ENCODE peak calls at places on chromosomes 4 and X, in four cellular contexts. O, M, W and T are unnamed samples.

GRCh38 chrX:129655547-129656248 is 942 bp upstream of the APLN start:
- DNase-seq in M (no peak), O (no peak), W (no peak), T (no peak)

GRCh38 chr4:6848717-6849305 is 60.8 kb upstream of the TBC1D14 start:
- DNase-seq in O (no peak), M (no peak), W (peak; percentile 32), T (no peak)

GRCh38 chr4:165288639-165289428 is 38.6 kb upstream of the MSMO1 start:
- DNase-seq in W (peak; percentile 86), O (peak; percentile 79), M (no peak), T (no peak)

GRCh38 chr4:177282284-177282683 is 27.4 kb upstream of the NEIL3 start:
- DNase-seq in O (no peak), M (no peak), W (no peak), T (no peak)

GRCh38 chr4:49000806-49001205 is 14.7 kb downstream of the CWH43 start:
- DNase-seq in M (no peak), O (no peak), W (no peak), T (no peak)

GRCh38 chr4:174764105-174764729 is 64.8 kb downstream of the GLRA3 start:
- DNase-seq in W (peak; percentile 64), O (peak; percentile 59), M (no peak), T (no peak)

GRCh38 chr4:144903953-144904711 is 193.9 kb downstream of the ANAPC10 start:
- DNase-seq in M (no peak), O (no peak), W (peak; percentile 70), T (no peak)

GRCh38 chr4:52263612-52264011 is 212.5 kb downstream of the SPATA18 start:
- DNase-seq in W (no peak), M (no peak), O (no peak), T (peak; percentile 46)

GRCh38 chr4:161992317-161992716 is 171.5 kb downstream of the FSTL5 start:
- DNase-seq in O (no peak), M (no peak), W (no peak), T (no peak)

GRCh38 chr4:150178161-150178560 is 99.9 kb downstream of the DCLK2 start:
- DNase-seq in M (no peak), O (no peak), W (no peak), T (no peak)

GRCh38 chrX:920234-920799 is 289.7 kb downstream of the SHOX start:
- DNase-seq in M (no peak), O (peak; percentile 23), W (no peak), T (peak; percentile 76)

GRCh38 chrX:115561605-115562491 is 874 bp downstream of the PLS3 start:
- DNase-seq in M (peak; percentile 46), W (peak; percentile 60), O (peak; percentile 34), T (peak; percentile 50)

GRCh38 chr4:3291969-3292570 is 751 bp upstream of the RGS12 start:
- DNase-seq in W (peak; percentile 42), O (peak; percentile 11), M (peak; percentile 76), T (peak; percentile 69)

GRCh38 chrX:1262369-1262768 is 6.2 kb upstream of the CSF2RA start:
- DNase-seq in W (no peak), M (no peak), O (no peak), T (no peak)

GRCh38 chr4:184382189-184382846 is 92.0 kb downstream of the IRF2 start:
- DNase-seq in O (no peak), W (no peak), M (no peak), T (no peak)

GRCh38 chr4:52982246-52982950 is 120.3 kb downstream of the RASL11B start:
- DNase-seq in W (peak; percentile 79), M (no peak), O (peak; percentile 76), T (no peak)

GRCh38 chrX:49919617-49920016 is 2.8 kb upstream of the CLCN5 start:
- DNase-seq in M (peak; percentile 35), W (peak; percentile 89), O (peak; percentile 45), T (peak; percentile 0)

GRCh38 chr4:176805155-176805554 is 12.4 kb upstream of the VEGFC start:
- DNase-seq in W (peak; percentile 91), O (peak; percentile 81), M (no peak), T (no peak)

GRCh38 chr4:110865611-110866254 is 242.9 kb upstream of the PITX2 start:
- DNase-seq in O (peak; percentile 82), W (peak; percentile 80), M (no peak), T (no peak)

GRCh38 chrX:23387826-23388225 is 53.2 kb downstream of the PTCHD1 start:
- DNase-seq in O (no peak), M (no peak), W (no peak), T (no peak)

GRCh38 chr4:38150021-38150671 is 189.9 kb downstream of the PTTG2 start:
- DNase-seq in M (no peak), O (peak; percentile 86), W (peak; percentile 56), T (peak; percentile 67)

GRCh38 chrX:132740316-132741123 is 217.9 kb downstream of the HS6ST2 start:
- DNase-seq in O (peak; percentile 0), W (peak; percentile 6), M (no peak), T (no peak)

GRCh38 chr4:3261411-3262207 is 12.7 kb downstream of the MSANTD1 start:
- DNase-seq in O (no peak), M (no peak), W (no peak), T (no peak)

GRCh38 chrX:10326578-10326977 is 169.8 kb downstream of the CLCN4 start:
- DNase-seq in W (peak; percentile 69), M (no peak), O (peak; percentile 68), T (peak; percentile 38)

GRCh38 chrX:20217279-20217678 is 49.4 kb downstream of the RPS6KA3 start:
- DNase-seq in O (peak; percentile 79), M (no peak), W (peak; percentile 72), T (no peak)

GRCh38 chrX:12142661-12143060 is 4.4 kb downstream of the FRMPD4 start:
- DNase-seq in W (no peak), O (no peak), M (no peak), T (no peak)

GRCh38 chr4:15920723-15921591 is 17.6 kb downstream of the FGFBP1 start:
- DNase-seq in W (peak; percentile 96), O (peak; percentile 99), M (peak; percentile 84), T (peak; percentile 91)

GRCh38 chr4:151807220-151807619 is 46.4 kb upstream of the GATB start:
- DNase-seq in M (no peak), W (peak; percentile 11), O (no peak), T (peak; percentile 52)

GRCh38 chr4:68865178-68865638 is 49.4 kb downstream of the UGT2B10 start:
- DNase-seq in W (no peak), M (no peak), O (no peak), T (no peak)

GRCh38 chr4:124936427-124936826 is 223.9 kb upstream of the ANKRD50 start:
- DNase-seq in M (peak; percentile 47), W (peak; percentile 83), O (peak; percentile 38), T (peak; percentile 92)

GRCh38 chr4:74536557-74536956 is 91.6 kb downstream of the AREG start:
- DNase-seq in W (peak; percentile 56), M (no peak), O (peak; percentile 62), T (no peak)

GRCh38 chr4:115973768-115974167 is 860.3 kb upstream of the NDST4 start:
- DNase-seq in M (no peak), W (no peak), O (no peak), T (no peak)

GRCh38 chr4:80305466-80305865 is 30.1 kb upstream of the CFAP299 start:
- DNase-seq in O (peak; percentile 79), W (no peak), M (no peak), T (no peak)

GRCh38 chr4:4480685-4481393 is 61.0 kb downstream of the STX18 start:
- DNase-seq in O (peak; percentile 50), W (no peak), M (no peak), T (peak; percentile 16)

GRCh38 chr4:105140684-105141490 is 5.8 kb upstream of the TET2 start:
- DNase-seq in O (peak; percentile 52), W (peak; percentile 38), M (no peak), T (no peak)

GRCh38 chr4:67885727-67886126 is 1.9 kb upstream of the TMPRSS11D start:
- DNase-seq in M (no peak), O (peak; percentile 98), W (peak; percentile 57), T (peak; percentile 77)

GRCh38 chr4:1225272-1226166 is 23.4 kb downstream of the CTBP1 start:
- DNase-seq in M (no peak), O (no peak), W (no peak), T (no peak)
- H3K4me3 ChIP-seq in M (no peak overlapping the region), O (no peak overlapping the region), W (no peak overlapping the region), T (no peak overlapping the region)

GRCh38 chrX:38220024-38220935 is at the start of gene SRPX:
- DNase-seq in M (peak; percentile 36), O (peak; percentile 75), W (peak; percentile 66), T (peak; percentile 42)

GRCh38 chrX:38220936-38221386 is 290 bp upstream of the SRPX start:
- DNase-seq in W (peak; percentile 79), M (no peak), O (peak; percentile 65), T (no peak)

GRCh38 chrX:38225093-38225492 is 4.4 kb upstream of the SRPX start:
- DNase-seq in O (peak; percentile 57), W (no peak), M (no peak), T (no peak)

GRCh38 chrX:38224160-38224559 is 3.5 kb upstream of the SRPX start:
- DNase-seq in O (no peak), W (no peak), M (no peak), T (no peak)

GRCh38 chrX:38221391-38221929 is 789 bp upstream of the SRPX start:
- DNase-seq in O (peak; percentile 66), M (no peak), W (peak; percentile 51), T (no peak)
- H3K4me3 ChIP-seq in O (peak overlapping the region; percentile 82), M (no peak overlapping the region), W (no peak overlapping the region), T (no peak overlapping the region)

GRCh38 chr4:8585186-8585585 is 5.0 kb downstream of the GPR78 start:
- DNase-seq in W (no peak), O (no peak), M (no peak), T (no peak)
- H3K4me3 ChIP-seq in W (no peak overlapping the region), O (no peak overlapping the region), M (no peak overlapping the region), T (no peak overlapping the region)

GRCh38 chr4:169220854-169221311 is 49.9 kb downstream of the SH3RF1 start:
- DNase-seq in O (no peak), M (no peak), W (no peak), T (no peak)
- H3K4me3 ChIP-seq in O (no peak overlapping the region), M (no peak overlapping the region), W (no peak overlapping the region), T (peak overlapping the region; percentile 28)

GRCh38 chr4:173519130-173520101 is 10.6 kb downstream of the HAND2 start:
- DNase-seq in W (peak; percentile 68), O (no peak), M (no peak), T (no peak)
- H3K4me3 ChIP-seq in W (peak overlapping the region; percentile 56), O (no peak overlapping the region), M (no peak overlapping the region), T (no peak overlapping the region)

GRCh38 chr4:102780476-102781144 is 19.8 kb upstream of the MANBA start:
- DNase-seq in O (peak; percentile 79), W (peak; percentile 20), M (no peak), T (no peak)

GRCh38 chr4:102779204-102779603 is 18.4 kb upstream of the MANBA start:
- DNase-seq in W (no peak), M (no peak), O (no peak), T (no peak)

GRCh38 chr4:102781570-102781969 is 20.8 kb upstream of the MANBA start:
- DNase-seq in O (no peak), W (no peak), M (no peak), T (no peak)

GRCh38 chr4:102786279-102786678 is 25.5 kb upstream of the MANBA start:
- DNase-seq in W (no peak), O (no peak), M (no peak), T (no peak)

GRCh38 chr4:102783006-102783405 is 22.2 kb upstream of the MANBA start:
- DNase-seq in W (no peak), M (no peak), O (peak; percentile 41), T (no peak)
- H3K4me3 ChIP-seq in W (no peak overlapping the region), M (no peak overlapping the region), O (no peak overlapping the region), T (no peak overlapping the region)

GRCh38 chr4:159201168-159201567 is 98.3 kb downstream of the RAPGEF2 start:
- DNase-seq in O (no peak), W (no peak), M (no peak), T (no peak)
- H3K4me3 ChIP-seq in O (no peak overlapping the region), W (no peak overlapping the region), M (no peak overlapping the region), T (no peak overlapping the region)